ENCODE peak calls at places on chromosome 3, in six cellular contexts. G, T, U, M, I and N are unnamed samples.
A peak's percentile ranks its signal among the peaks of the same experiment; 100 is the strongest.

GRCh38 chr3:48400824-48401433 is 28.9 kb downstream of the FBXW12 start:
- DNase-seq in G (peak; percentile 51), T (peak; percentile 82), U (peak; percentile 29), M (peak; percentile 59), I (peak; percentile 51), N (peak; percentile 75)

GRCh38 chr3:196007744-196008143 is 74.1 kb downstream of the TFRC start:
- DNase-seq in G (no peak), T (no peak), U (no peak), M (no peak), I (no peak), N (no peak)

GRCh38 chr3:32109256-32109655 is 2.8 kb downstream of the GPD1L start:
- DNase-seq in G (no peak), T (peak; percentile 63), U (peak; percentile 83), M (peak; percentile 81), I (peak; percentile 39), N (peak; percentile 46)

GRCh38 chr3:42936157-42936981 is 30.4 kb downstream of the ZNF662 start:
- DNase-seq in G (no peak), T (no peak), U (peak; percentile 36), M (no peak), I (peak; percentile 16), N (no peak)

GRCh38 chr3:194206375-194206774 is 70.4 kb downstream of the HES1 start:
- DNase-seq in G (no peak), T (no peak), U (peak; percentile 35), M (no peak), I (peak; percentile 2), N (no peak)

GRCh38 chr3:71456155-71456554 is 127.4 kb downstream of the FOXP1 start:
- DNase-seq in G (no peak), T (no peak), U (no peak), M (no peak), I (peak; percentile 31), N (no peak)

GRCh38 chr3:73558399-73559075 is 66.2 kb downstream of the PDZRN3 start:
- DNase-seq in G (no peak), T (no peak), U (no peak), M (no peak), I (peak; percentile 72), N (no peak)

GRCh38 chr3:153061938-153062528 is 100.0 kb upstream of the RAP2B start:
- DNase-seq in G (no peak), T (peak; percentile 61), U (no peak), M (no peak), I (no peak), N (no peak)

GRCh38 chr3:108119398-108120109 is 28.7 kb upstream of the CD47 start:
- DNase-seq in G (no peak), T (no peak), U (no peak), M (no peak), I (no peak), N (no peak)

GRCh38 chr3:39028466-39028865 is 23.3 kb downstream of the SCN11A start:
- DNase-seq in G (no peak), T (no peak), U (no peak), M (no peak), I (no peak), N (no peak)

GRCh38 chr3:174102274-174102673 is 704.7 kb downstream of the NLGN1 start:
- DNase-seq in G (no peak), T (no peak), U (no peak), M (no peak), I (no peak), N (no peak)

GRCh38 chr3:153503873-153504272 is 341.8 kb downstream of the RAP2B start:
- DNase-seq in G (no peak), T (no peak), U (no peak), M (no peak), I (no peak), N (no peak)

GRCh38 chr3:178097576-178097975 is 438.7 kb upstream of the KCNMB2 start:
- DNase-seq in G (no peak), T (no peak), U (no peak), M (no peak), I (peak; percentile 95), N (no peak)

GRCh38 chr3:177578488-177578887 is 381.2 kb upstream of the TBL1XR1 start:
- DNase-seq in G (no peak), T (no peak), U (no peak), M (no peak), I (no peak), N (no peak)

GRCh38 chr3:50572801-50573371 is 3.6 kb downstream of the HEMK1 start:
- DNase-seq in G (no peak), T (no peak), U (no peak), M (no peak), I (no peak), N (no peak)

GRCh38 chr3:158095302-158095997 is 10.8 kb downstream of the SHOX2 start:
- DNase-seq in G (no peak), T (peak; percentile 74), U (no peak), M (no peak), I (no peak), N (no peak)

GRCh38 chr3:18349197-18349798 is 75.8 kb downstream of the SATB1 start:
- DNase-seq in G (no peak), T (peak; percentile 56), U (no peak), M (no peak), I (no peak), N (no peak)

GRCh38 chr3:190807719-190808375 is 54.6 kb downstream of the GMNC start:
- DNase-seq in G (no peak), T (no peak), U (no peak), M (peak; percentile 92), I (no peak), N (no peak)

GRCh38 chr3:138381950-138382715 is 33.8 kb downstream of the MRAS start:
- DNase-seq in G (no peak), T (no peak), U (peak; percentile 72), M (peak; percentile 59), I (peak; percentile 45), N (peak; percentile 82)

GRCh38 chr3:65996605-65997004 is 42.1 kb downstream of the MAGI1 start:
- DNase-seq in G (no peak), T (peak; percentile 65), U (no peak), M (no peak), I (no peak), N (no peak)

GRCh38 chr3:8278448-8278847 is 223.2 kb upstream of the LMCD1 start:
- DNase-seq in G (no peak), T (no peak), U (no peak), M (no peak), I (no peak), N (no peak)

GRCh38 chr3:67622652-67623051 is 31.8 kb downstream of the SUCLG2 start:
- DNase-seq in G (no peak), T (no peak), U (no peak), M (no peak), I (no peak), N (no peak)

GRCh38 chr3:179414804-179415203 is 36.5 kb downstream of the GNB4 start:
- DNase-seq in G (no peak), T (no peak), U (no peak), M (no peak), I (no peak), N (no peak)

GRCh38 chr3:180684807-180685206 is 5.5 kb upstream of the CCDC39 start:
- DNase-seq in G (no peak), T (peak; percentile 63), U (no peak), M (no peak), I (no peak), N (no peak)

GRCh38 chr3:53141468-53141840 is 11.2 kb upstream of the RFT1 start:
- DNase-seq in G (no peak), T (no peak), U (no peak), M (no peak), I (no peak), N (no peak)

GRCh38 chr3:86782860-86783259 is 208.1 kb downstream of the VGLL3 start:
- DNase-seq in G (no peak), T (no peak), U (no peak), M (no peak), I (no peak), N (no peak)

GRCh38 chr3:48296699-48297098 is 36.8 kb downstream of the SPINK8 start:
- DNase-seq in G (no peak), T (no peak), U (no peak), M (no peak), I (no peak), N (no peak)

DNA sequence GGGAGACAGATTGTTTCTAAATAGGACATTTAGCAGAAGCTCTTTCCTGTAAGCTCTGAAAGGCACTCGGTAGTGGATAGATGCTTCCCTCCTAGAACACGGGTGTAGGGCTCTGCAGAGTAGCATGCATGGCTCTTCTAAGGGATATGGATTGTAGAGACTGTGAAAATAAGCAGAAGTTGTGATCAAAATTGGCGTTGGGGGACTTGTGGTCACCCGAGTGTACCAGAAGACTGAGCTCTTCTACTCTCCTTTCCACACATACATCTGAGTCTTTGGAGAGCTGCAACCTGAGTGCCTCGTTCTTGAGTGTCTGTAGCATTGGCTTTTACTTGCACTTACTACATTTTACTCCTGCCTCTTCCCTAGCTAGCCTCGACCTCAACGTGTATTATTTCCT is 197.7 kb downstream of the LPP start:
- DNase-seq in G (no peak), T (no peak), U (no peak), M (no peak), I (no peak), N (no peak)
- H3K27ac ChIP-seq in G (no peak overlapping the region), T (no peak overlapping the region), U (no peak overlapping the region), M (peak overlapping the region; percentile 13), I (no peak overlapping the region), N (no peak overlapping the region)

GRCh38 chr3:172520332-172520831 is 2.8 kb downstream of the TNFSF10 start:
- DNase-seq in G (no peak), T (no peak), U (no peak), M (no peak), I (peak; percentile 95), N (no peak)

GRCh38 chr3:172522871-172523818 is at the start of gene TNFSF10:
- DNase-seq in G (peak; percentile 34), T (peak; percentile 64), U (peak; percentile 23), M (peak; percentile 60), I (peak; percentile 22), N (peak; percentile 79)

GRCh38 chr3:172525116-172525613 is 1.9 kb upstream of the TNFSF10 start:
- DNase-seq in G (no peak), T (no peak), U (no peak), M (no peak), I (no peak), N (no peak)

GRCh38 chr3:172528677-172529076 is 5.4 kb upstream of the TNFSF10 start:
- DNase-seq in G (no peak), T (no peak), U (no peak), M (no peak), I (no peak), N (no peak)

GRCh38 chr3:172524611-172525010 is 1.4 kb upstream of the TNFSF10 start:
- DNase-seq in G (no peak), T (no peak), U (no peak), M (no peak), I (peak; percentile 86), N (no peak)
- H3K27ac ChIP-seq in G (no peak overlapping the region), T (no peak overlapping the region), U (no peak overlapping the region), M (peak overlapping the region; percentile 92), I (no peak overlapping the region), N (no peak overlapping the region)

GRCh38 chr3:117366574-117366973 is 657.0 kb downstream of the TUSC7 start:
- DNase-seq in G (no peak), T (no peak), U (no peak), M (no peak), I (no peak), N (no peak)
- H3K27ac ChIP-seq in G (no peak overlapping the region), T (no peak overlapping the region), U (no peak overlapping the region), M (no peak overlapping the region), I (no peak overlapping the region), N (no peak overlapping the region)

GRCh38 chr3:346186-346585 is 149.6 kb downstream of the CHL1 start:
- DNase-seq in G (no peak), T (no peak), U (no peak), M (no peak), I (peak; percentile 78), N (no peak)
- H3K27ac ChIP-seq in G (no peak overlapping the region), T (no peak overlapping the region), U (no peak overlapping the region), M (no peak overlapping the region), I (no peak overlapping the region), N (no peak overlapping the region)